ENCODE peak calls at places on chromosome 13, in six cellular contexts. L, V, Y, U, N and E are unnamed samples.

GRCh38 chr13:91520952-91521351 is 122.5 kb downstream of the GPC5 start:
- DNase-seq in L (no peak), V (no peak), Y (no peak), U (no peak), N (no peak), E (no peak)

GRCh38 chr13:60009300-60010248 is 154.2 kb downstream of the DIAPH3 start:
- DNase-seq in L (no peak), V (no peak), Y (no peak), U (no peak), N (no peak), E (no peak)

GRCh38 chr13:46087481-46087880 is 17.4 kb downstream of the CPB2 start:
- DNase-seq in L (no peak), V (no peak), Y (no peak), U (no peak), N (no peak), E (no peak)

GRCh38 chr13:39144941-39145533 is 106.8 kb downstream of the NHLRC3 start:
- DNase-seq in L (no peak), V (no peak), Y (no peak), U (peak; percentile 2), N (no peak), E (peak; percentile 16)

GRCh38 chr13:104460553-104460952 is 1394.3 kb upstream of the SLC10A2 start:
- DNase-seq in L (no peak), V (no peak), Y (no peak), U (no peak), N (no peak), E (no peak)

GRCh38 chr13:94345374-94346195 is 133.9 kb downstream of the DCT start:
- DNase-seq in L (no peak), V (peak; percentile 22), Y (no peak), U (no peak), N (no peak), E (no peak)

GRCh38 chr13:48160879-48161278 is 66.0 kb upstream of the MED4 start:
- DNase-seq in L (no peak), V (no peak), Y (no peak), U (no peak), N (no peak), E (no peak)

GRCh38 chr13:49604570-49604969 is 19.2 kb upstream of the RCBTB1 start:
- DNase-seq in L (no peak), V (peak; percentile 18), Y (no peak), U (no peak), N (no peak), E (no peak)

GRCh38 chr13:41017153-41017552 is 2.0 kb downstream of the ELF1 start:
- DNase-seq in L (no peak), V (no peak), Y (no peak), U (no peak), N (no peak), E (no peak)

GRCh38 chr13:95403349-95404140 is 102.3 kb upstream of the ABCC4 start:
- DNase-seq in L (no peak), V (no peak), Y (no peak), U (no peak), N (no peak), E (no peak)

GRCh38 chr13:78121459-78122348 is 203.1 kb upstream of the EDNRB start:
- DNase-seq in L (no peak), V (peak; percentile 37), Y (peak; percentile 33), U (no peak), N (no peak), E (no peak)

GRCh38 chr13:71864094-71864980 is 2.7 kb downstream of the DACH1 start:
- DNase-seq in L (no peak), V (no peak), Y (peak; percentile 65), U (no peak), N (peak; percentile 67), E (no peak)
- TF ChIP-seq POLR2AphosphoS5 in L (no peak), V (no peak), Y (peak; percentile 85), U (no peak), N (no peak), E (no peak)

DNA sequence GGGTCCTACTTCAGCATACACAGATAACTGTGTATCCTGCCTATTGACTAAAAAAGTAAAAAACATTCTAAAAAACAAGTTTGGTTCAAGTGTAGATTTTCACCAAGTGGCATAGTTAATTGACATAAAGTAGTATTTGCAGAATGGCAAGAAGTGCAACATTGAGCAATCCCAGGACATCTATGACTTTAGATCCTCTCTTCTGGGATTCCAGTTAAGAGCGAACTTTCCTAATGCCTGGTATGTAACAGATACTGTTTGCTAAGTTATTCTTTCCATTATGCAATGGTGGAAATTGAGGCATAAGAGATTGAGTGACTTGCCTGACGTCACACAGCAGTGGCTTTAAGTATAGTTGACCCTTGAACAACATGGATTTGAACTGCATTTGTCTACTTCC is 96.1 kb downstream of the ZMYM2 start:
- DNase-seq in L (no peak), V (no peak), Y (no peak), U (no peak), N (no peak), E (no peak)
- TF ChIP-seq POLR2AphosphoS5 in L (no peak), V (no peak), Y (no peak), U (no peak), N (no peak), E (no peak)

GRCh38 chr13:108877300-108877699 is 247.9 kb downstream of the MYO16 start:
- DNase-seq in L (no peak), V (no peak), Y (no peak), U (no peak), N (no peak), E (no peak)

DNA sequence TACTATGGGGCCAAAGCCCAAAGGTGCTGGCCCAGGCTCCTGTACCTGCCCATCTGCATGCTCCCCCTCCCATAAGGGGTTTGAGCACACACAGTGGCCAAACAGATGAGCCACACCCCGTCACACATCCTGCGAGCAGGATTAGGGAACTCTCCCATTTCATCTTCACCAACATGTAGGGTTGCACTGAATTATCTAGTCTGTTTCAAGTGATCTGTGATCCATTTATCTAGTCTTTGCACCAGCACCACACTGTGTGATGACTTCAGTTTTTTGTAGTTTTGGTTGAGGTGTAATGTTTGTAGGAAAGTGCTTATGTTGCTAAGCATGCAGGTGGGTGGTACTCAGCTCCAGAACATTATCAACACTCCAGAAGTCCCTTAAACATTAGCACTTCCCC is 249.3 kb downstream of the MYO16 start:
- DNase-seq in L (peak; percentile 55), V (no peak), Y (no peak), U (no peak), N (no peak), E (no peak)
- TF ChIP-seq POLR2AphosphoS5 in L (no peak), V (no peak), Y (no peak), U (no peak), N (no peak), E (no peak)

GRCh38 chr13:23430664-23431063 is 2.8 kb downstream of the SACS start:
- DNase-seq in L (peak; percentile 17), V (no peak), Y (no peak), U (no peak), N (no peak), E (no peak)

GRCh38 chr13:23432589-23432988 is 913 bp downstream of the SACS start:
- DNase-seq in L (peak; percentile 12), V (no peak), Y (no peak), U (no peak), N (no peak), E (no peak)

GRCh38 chr13:23433171-23434153 is at the start of gene SACS:
- DNase-seq in L (peak; percentile 91), V (no peak), Y (no peak), U (no peak), N (no peak), E (no peak)

GRCh38 chr13:23428183-23428528 is 5.3 kb downstream of the SACS start:
- DNase-seq in L (no peak), V (no peak), Y (no peak), U (no peak), N (no peak), E (no peak)

GRCh38 chr13:23427342-23428182 is 5.9 kb downstream of the SACS start:
- DNase-seq in L (peak; percentile 94), V (peak; percentile 5), Y (no peak), U (no peak), N (no peak), E (no peak)
- TF ChIP-seq POLR2AphosphoS5 in L (peak; percentile 74), V (no peak), Y (no peak), U (no peak), N (no peak), E (no peak)

GRCh38 chr13:32426981-32427851 is 714 bp downstream of the N4BP2L1 start:
- DNase-seq in L (peak; percentile 92), V (no peak), Y (peak; percentile 60), U (peak; percentile 29), N (peak; percentile 62), E (no peak)

GRCh38 chr13:32419862-32420261 is 8.1 kb downstream of the N4BP2L1 start:
- DNase-seq in L (no peak), V (no peak), Y (no peak), U (no peak), N (no peak), E (no peak)

GRCh38 chr13:32426191-32426980 is 1.5 kb downstream of the N4BP2L1 start:
- DNase-seq in L (no peak), V (no peak), Y (peak; percentile 43), U (no peak), N (no peak), E (no peak)

GRCh38 chr13:32425158-32425557 is 2.8 kb downstream of the N4BP2L1 start:
- DNase-seq in L (no peak), V (no peak), Y (no peak), U (no peak), N (no peak), E (no peak)

GRCh38 chr13:32423592-32423991 is 4.3 kb downstream of the N4BP2L1 start:
- DNase-seq in L (no peak), V (no peak), Y (peak; percentile 39), U (no peak), N (no peak), E (no peak)
- TF ChIP-seq POLR2AphosphoS5 in L (no peak), V (no peak), Y (peak; percentile 71), U (no peak), N (no peak), E (no peak)

DNA sequence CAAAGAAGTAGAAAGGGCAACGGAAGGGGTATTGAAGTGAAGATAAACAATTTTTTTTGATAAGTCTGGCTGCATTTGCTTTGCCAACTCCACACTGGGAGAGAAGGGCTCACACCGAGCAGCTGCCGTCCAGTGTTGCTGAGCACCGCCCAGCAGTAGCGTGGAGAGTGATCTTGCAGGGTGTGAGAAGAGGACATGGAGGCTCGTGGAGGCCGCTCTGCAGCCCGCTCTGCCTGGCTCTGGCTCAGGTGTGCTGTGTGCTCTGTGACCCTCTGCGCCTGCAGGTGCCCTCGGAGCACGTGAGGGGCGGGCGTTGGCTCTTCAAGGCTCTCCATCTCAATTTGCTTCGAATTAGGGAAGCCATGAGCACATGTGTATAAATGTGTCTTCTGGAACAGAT is 35.9 kb upstream of the TEX29 start:
- DNase-seq in L (peak; percentile 14), V (no peak), Y (no peak), U (no peak), N (no peak), E (no peak)
- TF ChIP-seq POLR2AphosphoS5 in L (no peak), V (no peak), Y (no peak), U (no peak), N (no peak), E (no peak)